ENCODE peak calls at places on chromosomes 13 and 19, in ten cellular contexts. N is heart left ventricle; Z is thoracic aorta; B is heart right ventricle; A is OCI-LY7; H is sigmoid colon; F is lower lobe of right lung; S is fibroblast of lung; Y is dorsolateral prefrontal cortex; W is CD8-positive, alpha-beta T cell. O is an unnamed sample.

GRCh38 chr19:43562698-43563241 is 12.6 kb downstream of the XRCC1 start:
- DNase-seq in N (peak; percentile 87), Z (peak; percentile 14), B (peak; percentile 84), A (peak; percentile 25), H (peak; percentile 91), F (peak; percentile 88), S (peak; percentile 42), Y (peak; percentile 91), W (peak; percentile 89), O (peak; percentile 77)

GRCh38 chr13:28864544-28864943 is 44.4 kb downstream of the MTUS2 start:
- DNase-seq in N (no peak), Z (no peak), B (no peak), A (no peak), H (no peak), F (no peak), S (no peak), Y (no peak), W (no peak), O (no peak)

GRCh38 chr19:33470040-33470330 is 51.6 kb downstream of the PEPD start:
- DNase-seq in N (peak; percentile 12), Z (no peak), B (no peak), A (no peak), H (no peak), F (peak; percentile 26), S (no peak), Y (no peak), W (peak; percentile 38), O (no peak)

GRCh38 chr19:3047307-3048189 is 14.7 kb downstream of the TLE5 start:
- DNase-seq in N (peak; percentile 59), Z (peak; percentile 41), B (peak; percentile 74), A (peak; percentile 46), H (peak; percentile 97), F (peak; percentile 84), S (peak; percentile 89), Y (peak; percentile 18), W (peak; percentile 81), O (peak; percentile 81)

GRCh38 chr19:2253106-2254051 is 2.8 kb downstream of the JSRP1 start:
- DNase-seq in N (no peak), Z (no peak), B (no peak), A (peak; percentile 78), H (no peak), F (no peak), S (no peak), Y (no peak), W (peak; percentile 82), O (peak; percentile 55)

GRCh38 chr13:28147489-28147888 is 9.1 kb downstream of the PAN3 start:
- DNase-seq in N (no peak), Z (no peak), B (no peak), A (no peak), H (no peak), F (no peak), S (no peak), Y (no peak), W (no peak), O (no peak)

GRCh38 chr19:6011206-6011605 is 33.3 kb upstream of the RANBP3 start:
- DNase-seq in N (no peak), Z (no peak), B (no peak), A (no peak), H (no peak), F (no peak), S (no peak), Y (no peak), W (no peak), O (no peak)

GRCh38 chr19:45428385-45429231 is 4.9 kb upstream of the ERCC1 start:
- DNase-seq in N (peak; percentile 85), Z (no peak), B (peak; percentile 79), A (peak; percentile 29), H (peak; percentile 84), F (peak; percentile 52), S (peak; percentile 42), Y (no peak), W (no peak), O (no peak)

GRCh38 chr19:20503536-20503935 is 62.0 kb downstream of the ZNF737 start:
- DNase-seq in N (no peak), Z (no peak), B (no peak), A (no peak), H (no peak), F (no peak), S (peak; percentile 64), Y (no peak), W (no peak), O (no peak)

GRCh38 chr19:45569619-45570421 is 14.8 kb downstream of the OPA3 start:
- DNase-seq in N (peak; percentile 65), Z (no peak), B (peak; percentile 73), A (peak; percentile 71), H (no peak), F (peak; percentile 67), S (peak; percentile 38), Y (peak; percentile 33), W (peak; percentile 74), O (peak; percentile 47)

GRCh38 chr19:28155265-28155664 is 1057.7 kb downstream of the UQCRFS1 start:
- DNase-seq in N (no peak), Z (no peak), B (no peak), A (no peak), H (no peak), F (no peak), S (no peak), Y (no peak), W (no peak), O (no peak)

GRCh38 chr13:104580931-104581330 is 1514.7 kb upstream of the SLC10A2 start:
- DNase-seq in N (no peak), Z (no peak), B (no peak), A (no peak), H (no peak), F (no peak), S (no peak), Y (no peak), W (no peak), O (no peak)

GRCh38 chr13:30034448-30034795 is 184.0 kb upstream of the UBL3 start:
- DNase-seq in N (no peak), Z (no peak), B (no peak), A (no peak), H (no peak), F (no peak), S (peak; percentile 24), Y (no peak), W (no peak), O (no peak)

GRCh38 chr13:50616101-50616500 is 227.4 kb downstream of the DLEU7 start:
- DNase-seq in N (no peak), Z (no peak), B (no peak), A (no peak), H (no peak), F (no peak), S (peak; percentile 64), Y (no peak), W (no peak), O (no peak)

GRCh38 chr19:11963566-11964355 is 1.1 kb upstream of the ZNF763 start:
- DNase-seq in N (peak; percentile 87), Z (peak; percentile 31), B (peak; percentile 85), A (peak; percentile 85), H (peak; percentile 90), F (peak; percentile 83), S (peak; percentile 66), Y (peak; percentile 80), W (peak; percentile 83), O (peak; percentile 62)

DNA sequence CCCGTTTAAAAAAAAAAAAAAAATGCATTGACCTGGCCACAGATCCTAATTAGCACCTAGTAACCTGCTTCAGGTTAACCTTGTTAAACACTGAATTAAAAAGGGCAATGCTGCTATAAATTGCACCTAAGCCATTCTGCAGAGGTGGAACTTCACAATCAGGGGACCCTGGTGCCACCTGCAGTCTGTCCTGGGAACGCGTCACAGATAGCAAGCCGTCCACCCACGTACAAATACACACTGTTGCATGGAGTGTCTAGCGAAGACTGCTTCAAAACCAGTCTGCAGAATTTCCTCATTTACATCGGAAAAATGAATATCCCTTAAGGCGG is 169.3 kb downstream of the COL4A1 start:
- DNase-seq in N (peak; percentile 64), Z (no peak), B (peak; percentile 51), A (peak; percentile 10), H (no peak), F (peak; percentile 54), S (no peak), Y (peak; percentile 58), W (no peak), O (no peak)
- TF ChIP-seq CTCF in N (peak; percentile 58), Z (no peak), B (peak; percentile 68), A (peak; percentile 46), H (peak; percentile 22), F (peak; percentile 48), S (peak; percentile 18), Y (peak; percentile 40), W (no peak), O (no peak)

GRCh38 chr13:112825071-112825470 is 135.2 kb downstream of the ATP11A start:
- DNase-seq in N (no peak), Z (no peak), B (no peak), A (no peak), H (peak; percentile 20), F (no peak), S (no peak), Y (peak; percentile 0), W (no peak), O (no peak)
- H3K27ac ChIP-seq in N (no peak overlapping the region), Z (no peak overlapping the region), B (no peak overlapping the region), A (no peak overlapping the region), H (no peak overlapping the region), F (no peak overlapping the region), S (no peak overlapping the region), Y (no peak overlapping the region), W (no peak overlapping the region), O (no peak overlapping the region)

DNA sequence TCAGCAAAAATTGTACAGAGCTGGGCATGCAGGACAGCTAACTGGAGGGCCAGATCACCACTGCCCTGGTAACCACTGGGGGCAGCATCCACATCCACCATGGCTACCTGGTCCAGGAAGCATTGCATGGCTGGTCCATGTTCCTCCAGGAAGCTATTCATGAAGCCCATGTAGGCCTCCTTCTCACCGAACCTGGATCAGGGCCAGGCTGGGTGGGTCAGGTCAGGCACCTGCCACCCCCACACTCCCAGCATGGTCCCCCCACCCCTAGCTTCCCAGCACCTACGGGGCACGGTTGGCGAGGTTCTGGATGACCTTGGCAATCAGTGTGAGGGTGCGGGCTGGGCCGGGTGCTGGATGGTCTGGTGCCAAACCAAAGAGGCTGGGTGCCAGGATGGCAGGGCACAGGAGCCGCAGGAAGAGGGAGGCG is 4.6 kb upstream of the WIZ start:
- DNase-seq in N (no peak), Z (no peak), B (no peak), A (no peak), H (no peak), F (no peak), S (no peak), Y (no peak), W (no peak), O (no peak)
- TF ChIP-seq CTCF in N (no peak), Z (no peak), B (peak; percentile 19), A (peak; percentile 41), H (no peak), F (no peak), S (peak; percentile 31), Y (no peak), W (no peak), O (no peak)

GRCh38 chr13:112603641-112604220 is 15.8 kb upstream of the TUBGCP3 start:
- DNase-seq in N (no peak), Z (no peak), B (no peak), A (no peak), H (no peak), F (no peak), S (peak; percentile 58), Y (no peak), W (no peak), O (no peak)
- H3K27ac ChIP-seq in N (no peak overlapping the region), Z (no peak overlapping the region), B (no peak overlapping the region), A (no peak overlapping the region), H (no peak overlapping the region), F (no peak overlapping the region), S (no peak overlapping the region), Y (no peak overlapping the region), W (no peak overlapping the region), O (no peak overlapping the region)